ENCODE peak calls at places on chromosomes 4 and X, in ten cellular contexts. M, L, C, U, I, Z, G, W, H and R are unnamed samples.

GRCh38 chr4:85369703-85370380 is 105.1 kb upstream of the ARHGAP24 start:
- DNase-seq in M (no peak), L (no peak), C (peak), U (no peak), I (no peak), Z (no peak), G (no peak), W (no peak), H (no peak), R (no peak)

GRCh38 chrX:129310000-129310399 is 213.3 kb downstream of the SMARCA1 start:
- DNase-seq in M (no peak), L (no peak), C (no peak), U (no peak), I (no peak), Z (no peak), G (no peak), W (no peak), H (no peak), R (no peak)

GRCh38 chr4:2159931-2160330 is 82.0 kb downstream of the HAUS3 start:
- DNase-seq in M (no peak), L (no peak), C (no peak), U (peak), I (no peak), Z (no peak), G (peak), W (no peak), H (no peak), R (no peak)

GRCh38 chrX:150525061-150525919 is 43.1 kb upstream of the MTM1 start:
- DNase-seq in M (no peak), L (no peak), C (no peak), U (no peak), I (no peak), Z (no peak), G (no peak), W (peak), H (no peak), R (no peak)

GRCh38 chr4:74152841-74153240 is 5.1 kb upstream of the MTHFD2L start:
- DNase-seq in M (no peak), L (no peak), C (no peak), U (peak), I (no peak), Z (no peak), G (peak), W (no peak), H (no peak), R (no peak)

GRCh38 chrX:129728061-129728460 is 10.7 kb upstream of the XPNPEP2 start:
- DNase-seq in M (no peak), L (no peak), C (no peak), U (no peak), I (no peak), Z (no peak), G (no peak), W (no peak), H (no peak), R (no peak)

GRCh38 chrX:133214316-133214715 is 3.8 kb downstream of the TFDP3 start:
- DNase-seq in M (no peak), L (no peak), C (no peak), U (no peak), I (no peak), Z (peak), G (no peak), W (no peak), H (no peak), R (no peak)

GRCh38 chrX:115639481-115639880 is 78.5 kb downstream of the PLS3 start:
- DNase-seq in M (no peak), L (no peak), C (no peak), U (no peak), I (no peak), Z (no peak), G (no peak), W (no peak), H (no peak), R (no peak)

GRCh38 chrX:70434352-70434866 is 10.2 kb upstream of the DLG3 start:
- DNase-seq in M (peak), L (peak), C (peak), U (peak), I (peak), Z (peak), G (peak), W (peak), H (peak), R (peak)

GRCh38 chrX:56343231-56343630 is 111.1 kb downstream of the KLF8 start:
- DNase-seq in M (no peak), L (no peak), C (no peak), U (no peak), I (no peak), Z (no peak), G (no peak), W (no peak), H (no peak), R (no peak)

GRCh38 chr4:575281-576141 is 584 bp downstream of the TMEM271 start:
- DNase-seq in M (no peak), L (no peak), C (peak), U (peak), I (no peak), Z (peak), G (no peak), W (no peak), H (peak), R (no peak)

GRCh38 chrX:10111364-10112148 is 45.2 kb upstream of the CLCN4 start:
- DNase-seq in M (no peak), L (peak), C (no peak), U (peak), I (peak), Z (no peak), G (no peak), W (peak), H (no peak), R (no peak)